ENCODE peak calls at places on chromosomes 6 and 20, in nine cellular contexts. R is gastrocnemius medialis, G is mesendoderm, U is left lung, S is heart right ventricle, I is uterus, P is GM23248, E is ascending aorta, Q is tibial artery. N is an unnamed sample.

GRCh38 chr20:17226410-17227198 is at the start of gene PCSK2:
- DNase-seq in U (peak), I (no peak), E (no peak), G (peak), S (peak), P (peak), R (no peak), Q (no peak), N (no peak)

GRCh38 chr6:38155144-38155543 is 335.6 kb downstream of the ZFAND3 start:
- DNase-seq in S (no peak), R (no peak), G (no peak), U (no peak), P (no peak), Q (no peak), I (no peak), E (no peak), N (no peak)

GRCh38 chr6:134026597-134026996 is 25.8 kb downstream of the SLC2A12 start:
- DNase-seq in R (no peak), P (peak), I (no peak), G (no peak), Q (no peak), E (no peak), S (no peak), U (no peak), N (no peak)

GRCh38 chr20:953742-954141 is 37.6 kb upstream of the ANGPT4 start:
- DNase-seq in R (no peak), G (peak), Q (peak), P (peak), I (no peak), E (no peak), U (no peak), S (no peak), N (no peak)

GRCh38 chr20:48716086-48716485 is 111.7 kb downstream of the PREX1 start:
- DNase-seq in U (no peak), G (no peak), I (no peak), S (no peak), E (no peak), R (no peak), P (no peak), Q (no peak), N (peak)

GRCh38 chr6:167208819-167209576 is 51.2 kb upstream of the GPR31 start:
- DNase-seq in P (no peak), G (no peak), S (no peak), I (no peak), R (no peak), E (no peak), U (no peak), Q (no peak), N (no peak)

GRCh38 chr6:142781124-142781523 is 163.9 kb downstream of the HIVEP2 start:
- DNase-seq in Q (no peak), G (no peak), R (no peak), S (no peak), I (no peak), E (no peak), U (no peak), P (no peak), N (no peak)

GRCh38 chr6:114827135-114827534 is 484.3 kb upstream of the HS3ST5 start:
- DNase-seq in Q (no peak), E (no peak), U (no peak), R (no peak), G (no peak), S (no peak), I (no peak), P (no peak), N (no peak)

GRCh38 chr6:2818593-2818992 is 23.1 kb downstream of the SERPINB1 start:
- DNase-seq in U (no peak), Q (no peak), I (no peak), R (no peak), E (no peak), G (no peak), S (no peak), P (peak), N (no peak)

GRCh38 chr6:11198663-11199603 is 33.5 kb downstream of the NEDD9 start:
- DNase-seq in Q (no peak), E (no peak), S (no peak), U (no peak), G (no peak), P (no peak), I (no peak), R (no peak), N (peak)

GRCh38 chr6:119109654-119110325 is 31.3 kb upstream of the FAM184A start:
- DNase-seq in P (peak), G (no peak), E (no peak), U (no peak), I (no peak), S (no peak), Q (no peak), R (no peak), N (no peak)

GRCh38 chr20:8749101-8749500 is 319.8 kb upstream of the PLCB4 start:
- DNase-seq in E (no peak), G (no peak), I (no peak), S (no peak), R (no peak), U (no peak), P (peak), Q (no peak), N (no peak)

GRCh38 chr6:123022980-123023379 is 26.9 kb downstream of the CLVS2 start:
- DNase-seq in S (no peak), I (no peak), R (no peak), P (no peak), G (peak), E (no peak), U (no peak), Q (no peak), N (no peak)

GRCh38 chr6:168314948-168315347 is 4.6 kb downstream of the DACT2 start:
- DNase-seq in G (no peak), Q (no peak), I (no peak), S (no peak), R (no peak), U (no peak), E (no peak), P (peak), N (no peak)

GRCh38 chr20:51491393-51491792 is 51.1 kb downstream of the NFATC2 start:
- DNase-seq in G (no peak), E (no peak), P (no peak), I (no peak), U (no peak), R (no peak), S (no peak), Q (no peak), N (no peak)

GRCh38 chr6:12886961-12887775 is 170.6 kb downstream of the PHACTR1 start:
- DNase-seq in Q (no peak), E (no peak), G (peak), U (no peak), R (no peak), S (no peak), P (peak), I (no peak), N (no peak)

GRCh38 chr6:142881771-142882170 is 63.2 kb downstream of the HIVEP2 start:
- DNase-seq in I (no peak), E (no peak), U (no peak), Q (no peak), G (peak), S (no peak), R (no peak), P (peak), N (no peak)

GRCh38 chr6:157376241-157376640 is 4.7 kb upstream of the ZDHHC14 start:
- DNase-seq in S (no peak), E (no peak), Q (no peak), P (no peak), I (no peak), R (no peak), U (no peak), G (no peak), N (no peak)

DNA sequence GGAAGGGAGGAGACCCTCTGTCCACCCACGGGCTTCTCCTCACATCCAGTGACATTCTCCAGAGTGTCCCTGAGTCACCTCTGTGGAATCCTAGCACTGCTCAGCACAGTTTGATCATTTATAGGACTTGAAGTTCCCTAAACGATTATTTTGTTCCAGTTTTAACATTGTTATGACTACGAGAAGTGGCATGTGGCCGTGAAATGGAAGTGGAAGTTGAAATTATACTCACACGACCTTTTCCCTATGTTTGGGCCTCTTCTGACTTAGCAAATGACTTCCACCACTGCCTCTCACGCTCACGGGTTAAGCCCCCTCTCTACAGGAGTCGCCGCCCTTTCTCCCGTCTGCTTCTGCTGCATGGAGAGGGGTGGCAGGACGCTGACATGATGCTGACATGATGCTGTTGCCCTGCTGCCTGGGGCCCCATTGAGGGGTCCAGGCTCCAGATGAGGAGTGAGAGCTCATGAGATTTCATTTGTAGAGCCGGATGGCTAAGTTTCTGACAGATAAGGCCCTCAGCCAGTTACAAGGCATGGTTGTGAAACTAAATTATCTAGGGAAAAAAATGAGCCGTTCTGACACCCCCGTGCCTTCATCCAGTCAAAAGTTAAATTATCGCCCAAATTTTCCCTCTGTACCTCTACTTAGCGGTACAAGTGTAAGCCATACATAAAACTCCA is 153.6 kb upstream of the UST start:
- DNase-seq in S (peak), R (no peak), E (no peak), P (peak), G (peak), I (no peak), Q (no peak), U (no peak), N (no peak)
- H3K27ac ChIP-seq in S (no peak), R (peak), E (peak), P (peak), G (no peak), I (peak), Q (no peak), U (peak), N (no peak)

DNA sequence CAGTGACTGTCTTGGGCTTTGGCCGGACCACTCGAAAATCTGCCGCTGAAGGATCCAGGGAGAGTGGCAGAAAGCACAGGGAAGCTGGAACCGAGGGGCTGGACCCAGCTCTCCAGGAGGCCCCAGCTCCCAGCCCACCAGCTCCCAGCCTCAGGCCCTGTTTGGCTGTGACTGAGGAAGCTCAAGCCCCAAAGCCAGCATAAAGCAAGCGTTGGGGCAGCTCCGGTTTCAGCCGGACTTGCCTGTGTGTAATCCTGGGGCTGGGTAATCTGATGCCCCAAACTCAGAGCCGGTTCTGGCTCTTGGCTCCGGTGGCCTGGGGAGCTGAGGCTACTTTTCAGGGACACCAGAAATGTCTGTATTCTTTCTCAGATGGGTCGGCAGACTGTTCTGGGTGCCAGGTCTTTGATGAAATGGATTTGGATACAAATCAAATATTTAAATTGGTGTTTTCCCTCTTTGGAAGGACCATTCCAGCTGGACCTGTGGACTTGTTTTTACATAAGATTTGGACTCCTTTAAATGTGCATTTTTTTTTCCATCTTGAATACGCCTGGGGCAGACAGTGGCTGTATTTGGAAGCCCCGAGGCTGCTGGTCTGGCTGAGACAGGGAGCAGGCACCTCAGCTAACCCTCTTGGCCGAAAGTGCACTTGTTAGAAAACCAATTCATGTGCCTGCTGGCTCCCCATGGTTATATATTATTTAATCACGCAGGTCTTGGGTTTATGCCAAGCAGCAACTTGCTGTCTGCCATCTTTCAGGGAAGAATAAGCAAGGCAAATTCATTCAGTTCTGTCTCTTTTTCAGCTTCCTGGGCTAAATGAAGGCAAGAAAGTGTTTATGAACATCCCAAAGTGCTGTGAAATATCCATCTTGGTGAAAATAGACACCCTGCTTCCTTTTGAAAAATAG is 29.6 kb downstream of the RPP40 start:
- DNase-seq in U (no peak), Q (peak), S (no peak), P (peak), G (peak), R (peak), I (peak), E (no peak), N (no peak)
- H3K4me3 ChIP-seq in U (no peak), Q (peak), S (no peak), P (peak), G (no peak), R (no peak), I (no peak), E (no peak), N (no peak)

DNA sequence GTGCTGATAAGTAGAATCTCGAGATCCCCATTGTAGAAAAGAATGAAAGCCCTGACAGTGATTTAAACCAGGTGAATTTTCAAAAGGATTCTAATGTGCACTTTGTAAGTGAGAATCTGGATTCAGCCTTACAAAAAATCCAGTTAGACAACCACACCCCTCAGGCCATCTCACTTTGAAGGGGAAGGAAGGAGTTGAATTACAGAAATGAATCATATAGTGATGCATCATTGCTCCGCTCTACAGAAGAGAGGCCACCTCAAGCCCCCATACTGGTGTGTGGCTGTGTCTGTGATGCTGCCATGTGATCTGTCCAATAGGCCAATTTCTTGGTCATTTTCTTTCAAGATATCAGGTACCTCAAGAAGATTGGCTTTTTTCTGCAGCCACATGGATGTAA is 85.5 kb upstream of the NT5E start:
- DNase-seq in S (no peak), U (no peak), E (no peak), Q (no peak), P (peak), R (no peak), I (no peak), G (no peak), N (no peak)
- H3K27ac ChIP-seq in S (no peak), U (no peak), E (no peak), Q (no peak), P (peak), R (no peak), I (no peak), G (no peak), N (no peak)

GRCh38 chr20:58236612-58237317 is 8.3 kb upstream of the ANKRD60 start:
- DNase-seq in G (peak), U (peak), S (peak), E (peak), Q (peak), P (peak), R (peak), I (peak), N (peak)

GRCh38 chr20:58238490-58238889 is 10.0 kb upstream of the ANKRD60 start:
- DNase-seq in R (no peak), E (no peak), Q (no peak), S (no peak), I (no peak), P (no peak), U (no peak), G (no peak), N (no peak)

GRCh38 chr20:58239216-58239615 is 10.8 kb upstream of the ANKRD60 start:
- DNase-seq in E (no peak), U (no peak), G (no peak), S (no peak), I (no peak), P (no peak), Q (no peak), R (no peak), N (no peak)

GRCh38 chr20:58235010-58235409 is 6.6 kb upstream of the ANKRD60 start:
- DNase-seq in I (no peak), R (no peak), S (no peak), P (no peak), G (no peak), Q (no peak), E (no peak), U (no peak), N (no peak)

DNA sequence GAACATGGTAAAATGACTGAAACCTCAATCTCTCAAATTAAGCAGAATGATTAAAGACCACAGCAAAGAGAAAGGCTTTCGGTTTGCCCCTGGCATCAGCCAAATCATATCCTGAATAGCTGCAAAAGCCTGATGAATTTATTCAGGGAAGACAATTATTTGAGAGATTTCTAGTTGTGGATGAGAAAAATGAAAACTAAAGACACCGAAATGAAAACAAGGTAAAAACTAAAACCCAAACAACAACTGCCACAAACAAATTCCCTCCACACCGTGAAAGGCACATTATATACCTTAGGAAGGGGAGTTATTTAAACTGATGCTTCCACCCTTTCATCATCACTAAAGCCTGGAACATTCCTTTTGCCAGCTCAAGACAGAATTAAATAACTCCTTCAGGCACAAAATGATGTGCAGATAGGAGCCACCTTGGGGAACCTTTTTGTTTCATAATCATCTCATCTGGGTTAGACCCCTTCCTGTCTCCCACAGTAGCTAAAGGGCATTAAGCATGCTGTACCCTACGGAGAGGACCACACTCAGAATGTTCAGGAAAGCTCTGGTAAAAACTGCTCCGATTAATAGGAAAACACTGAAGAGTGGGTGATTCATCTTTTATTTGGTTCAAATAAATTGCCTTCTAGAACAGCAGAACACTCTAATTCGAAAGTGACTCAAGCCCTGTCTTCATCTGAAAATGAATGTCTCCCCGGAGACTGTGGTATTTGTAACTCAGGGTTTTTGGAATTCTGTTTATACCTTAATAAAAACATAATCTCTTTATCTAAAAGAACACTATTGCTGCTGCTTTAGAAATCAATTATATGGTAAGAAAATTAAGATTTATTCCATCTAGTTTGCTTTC is 9.1 kb upstream of the ANKRD60 start:
- DNase-seq in U (no peak), G (no peak), P (peak), S (no peak), I (no peak), R (no peak), E (no peak), Q (no peak), N (no peak)
- H3K4me3 ChIP-seq in U (no peak), G (no peak), P (peak), S (peak), I (no peak), R (no peak), E (peak), Q (no peak), N (no peak)

DNA sequence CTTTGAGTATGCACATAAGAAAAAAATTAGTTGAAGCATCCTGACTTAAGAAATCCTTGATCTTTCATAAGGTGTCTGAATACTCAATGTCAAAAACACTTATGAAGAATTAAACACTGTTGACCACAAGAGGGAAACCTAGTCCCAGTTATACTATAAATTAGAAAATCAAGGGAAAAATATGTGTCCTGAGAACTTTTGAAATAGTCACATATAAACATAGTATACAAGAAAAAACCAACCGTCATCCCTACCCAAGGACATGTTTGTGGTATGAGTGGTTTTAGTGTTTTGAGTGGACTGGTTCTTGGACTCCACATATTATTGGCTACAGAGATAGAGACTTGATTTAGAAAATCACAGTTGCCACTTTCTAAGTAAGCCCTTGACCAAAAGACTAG is 7.6 kb upstream of the HLA-DRA start:
- DNase-seq in I (no peak), R (no peak), G (peak), U (no peak), S (no peak), P (peak), E (no peak), Q (no peak), N (peak)
- H3K27ac ChIP-seq in I (no peak), R (no peak), G (no peak), U (no peak), S (no peak), P (no peak), E (no peak), Q (no peak), N (no peak)